ENCODE peak calls at places on chromosomes 7 and 10, in seven cellular contexts. O, T, N, S, K, P and F are unnamed samples.

GRCh38 chr10:22821501-22821900 is 106.4 kb upstream of the ARMC3 start:
- DNase-seq in O (no peak), S (no peak), P (peak; percentile 52), N (peak; percentile 83), K (no peak), T (no peak), F (no peak)

GRCh38 chr10:11691319-11691755 is 50.8 kb upstream of the ECHDC3 start:
- DNase-seq in S (no peak), P (no peak), K (no peak), O (no peak), N (no peak), T (no peak), F (no peak)

GRCh38 chr7:44759246-44759645 is 10.6 kb downstream of the ZMIZ2 start:
- DNase-seq in T (no peak), N (no peak), O (no peak), K (no peak), S (no peak), P (no peak), F (no peak)

GRCh38 chr10:34598972-34599371 is 216.1 kb downstream of the PARD3 start:
- DNase-seq in K (peak; percentile 59), N (no peak), T (no peak), O (no peak), S (peak; percentile 21), P (peak; percentile 55), F (no peak)

GRCh38 chr10:88385601-88386203 is 197.4 kb downstream of the RNLS start:
- DNase-seq in T (peak; percentile 89), O (no peak), K (no peak), P (no peak), S (no peak), N (no peak), F (no peak)

GRCh38 chr7:88169717-88170320 is 50.0 kb downstream of the SRI start:
- DNase-seq in K (no peak), O (no peak), S (no peak), T (no peak), P (peak; percentile 31), N (no peak), F (no peak)

GRCh38 chr10:72611783-72612182 is 14.1 kb downstream of the MICU1 start:
- DNase-seq in O (peak; percentile 63), P (peak; percentile 40), T (no peak), K (no peak), S (no peak), N (no peak), F (no peak)

GRCh38 chr7:128444242-128444641 is 11.4 kb upstream of the HILPDA start:
- DNase-seq in S (no peak), P (no peak), T (peak; percentile 53), N (no peak), O (no peak), K (no peak), F (no peak)

GRCh38 chr10:51129946-51130554 is 55.8 kb downstream of the PRKG1 start:
- DNase-seq in T (no peak), P (no peak), O (no peak), S (no peak), N (no peak), K (no peak), F (no peak)

GRCh38 chr7:138470586-138471157 is 10.6 kb downstream of the TRIM24 start:
- DNase-seq in K (no peak), O (no peak), S (no peak), T (no peak), N (no peak), P (no peak), F (no peak)

DNA sequence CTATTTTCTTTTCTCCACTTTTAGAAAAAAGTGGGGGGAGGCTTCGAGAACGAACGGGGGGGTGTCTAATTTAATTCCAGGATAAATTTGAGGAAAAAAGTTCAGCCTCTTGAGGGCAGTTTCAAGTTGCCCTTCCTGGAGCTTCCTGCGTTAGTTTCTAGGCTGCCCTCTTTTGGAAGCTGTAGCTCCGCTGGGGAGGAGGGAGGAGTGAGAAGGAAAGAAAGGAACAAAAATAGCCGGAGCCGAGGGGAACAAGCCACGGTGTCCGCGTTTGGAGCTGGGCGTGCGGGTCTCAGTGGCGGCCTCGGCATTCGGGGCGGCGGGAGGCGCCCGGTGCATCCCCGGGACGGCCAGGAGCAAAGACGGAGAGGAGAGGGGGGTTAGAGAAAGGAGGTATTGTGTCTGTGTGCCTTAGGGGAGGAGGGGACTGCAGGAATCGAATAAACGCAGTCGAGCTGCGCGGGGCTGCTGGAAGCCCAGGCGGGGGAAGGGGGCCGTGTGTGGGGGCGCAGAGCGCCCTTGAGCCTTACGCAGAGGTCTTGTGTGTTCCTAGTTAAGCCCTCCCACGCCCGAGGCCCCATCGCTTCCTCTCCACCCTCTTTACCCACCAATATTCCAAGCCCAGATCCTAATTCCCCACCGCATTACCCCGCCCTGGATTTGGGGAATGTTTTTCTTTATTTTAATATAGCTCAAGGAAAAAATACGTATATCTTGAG is 2.0 kb upstream of the TNRC18 start:
- DNase-seq in K (peak; percentile 67), O (peak; percentile 74), N (peak; percentile 77), P (peak; percentile 92), S (no peak), T (peak; percentile 65), F (no peak)
- TF ChIP-seq CTCF in K (no peak), O (no peak), N (no peak), P (no peak), S (no peak), T (no peak), F (no peak)

GRCh38 chr7:96417784-96418183 is 95.9 kb upstream of the SLC25A13 start:
- DNase-seq in S (no peak), N (no peak), P (no peak), T (no peak), O (no peak), K (no peak), F (no peak)

GRCh38 chr7:96414931-96415292 is 93.0 kb upstream of the SLC25A13 start:
- DNase-seq in O (peak; percentile 66), N (no peak), S (no peak), P (peak; percentile 41), T (no peak), K (no peak), F (no peak)

GRCh38 chr7:96418600-96418999 is 96.7 kb upstream of the SLC25A13 start:
- DNase-seq in T (no peak), N (no peak), S (no peak), K (no peak), O (no peak), P (no peak), F (no peak)

GRCh38 chr7:96416599-96416998 is 94.7 kb upstream of the SLC25A13 start:
- DNase-seq in S (no peak), K (no peak), T (no peak), P (no peak), N (no peak), O (no peak), F (no peak)

GRCh38 chr7:96415293-96415940 is 93.5 kb upstream of the SLC25A13 start:
- DNase-seq in S (no peak), O (no peak), K (no peak), N (no peak), P (no peak), T (peak; percentile 42), F (no peak)
- TF ChIP-seq CTCF in S (no peak), O (no peak), K (no peak), N (no peak), P (no peak), T (no peak), F (no peak)

DNA sequence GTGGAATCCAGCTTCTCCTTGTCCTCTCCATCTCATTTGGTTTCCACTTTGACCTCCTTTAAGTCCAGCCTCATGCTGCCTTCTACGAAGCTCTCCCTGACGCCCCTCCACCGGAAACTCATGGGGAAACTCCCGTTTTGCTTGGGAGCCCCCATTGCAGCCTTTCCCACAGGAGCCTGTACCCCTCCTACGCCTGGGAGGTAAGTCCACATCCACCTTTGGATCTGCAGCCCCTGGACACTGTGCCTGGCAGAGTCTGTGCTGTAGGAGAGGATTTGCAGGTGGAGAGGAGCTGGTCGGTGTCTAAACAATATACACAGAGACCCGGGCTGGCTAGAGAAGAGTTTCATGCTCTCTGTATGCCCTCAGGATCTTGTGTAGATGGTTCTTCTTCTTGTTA is 296.1 kb downstream of the GLRX3 start:
- DNase-seq in K (no peak), P (no peak), S (no peak), O (no peak), N (no peak), T (no peak), F (no peak)
- TF ChIP-seq CTCF in K (no peak), P (no peak), S (no peak), O (no peak), N (no peak), T (no peak), F (no peak)

GRCh38 chr10:86113501-86113900 is 253.1 kb downstream of the GRID1 start:
- DNase-seq in K (no peak), T (no peak), O (no peak), S (no peak), N (no peak), P (no peak), F (no peak)

GRCh38 chr10:86113044-86113443 is 253.6 kb downstream of the GRID1 start:
- DNase-seq in N (no peak), T (no peak), P (no peak), K (no peak), O (no peak), S (no peak), F (no peak)

GRCh38 chr10:86113983-86114382 is 252.6 kb downstream of the GRID1 start:
- DNase-seq in O (no peak), T (no peak), K (no peak), N (no peak), P (no peak), S (no peak), F (no peak)

GRCh38 chr10:86121200-86121599 is 245.4 kb downstream of the GRID1 start:
- DNase-seq in K (no peak), O (no peak), T (no peak), P (no peak), S (no peak), N (no peak), F (no peak)

DNA sequence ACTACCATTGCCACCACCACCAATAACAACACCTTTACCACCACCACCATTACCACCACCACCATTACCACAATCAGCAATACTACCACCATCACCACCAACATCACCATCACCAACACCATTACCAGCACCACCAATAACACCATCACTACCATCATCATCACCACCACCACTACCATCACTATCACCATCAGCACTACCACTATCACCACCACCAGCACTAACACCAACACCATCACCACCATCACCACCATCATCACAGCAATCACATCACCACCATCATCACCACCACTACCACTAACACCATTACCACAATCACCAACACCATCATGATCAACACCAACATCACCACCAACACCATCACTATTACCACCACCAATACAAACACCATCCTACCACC is 249.5 kb downstream of the GRID1 start:
- DNase-seq in N (no peak), K (no peak), S (no peak), O (no peak), T (no peak), P (no peak), F (no peak)
- TF ChIP-seq CTCF in N (no peak), K (no peak), S (no peak), O (no peak), T (no peak), P (no peak), F (no peak)